ENCODE peak calls at places on chromosomes 4 and X, in four cellular contexts. M, N, Y and H are unnamed samples.
A peak's percentile ranks its signal among the peaks of the same experiment; 100 is the strongest.

GRCh38 chr4:113169368-113169767 is 119.9 kb downstream of the ANK2 start:
- DNase-seq in M (peak; percentile 16), N (peak; percentile 18), Y (no peak), H (no peak)

GRCh38 chr4:87632469-87632868 is 17.6 kb upstream of the DMP1 start:
- DNase-seq in M (peak; percentile 22), N (no peak), Y (no peak), H (no peak)

GRCh38 chr4:23881052-23881501 is 8.8 kb downstream of the PPARGC1A start:
- DNase-seq in M (no peak), N (peak; percentile 70), Y (no peak), H (no peak)

GRCh38 chrX:10233173-10233572 is 76.4 kb downstream of the CLCN4 start:
- DNase-seq in M (no peak), N (no peak), Y (no peak), H (no peak)

GRCh38 chr4:74267998-74268606 is 40.2 kb upstream of the EPGN start:
- DNase-seq in M (peak; percentile 85), N (no peak), Y (no peak), H (no peak)

GRCh38 chrX:97563531-97564133 is 679.9 kb downstream of the RPA4 start:
- DNase-seq in M (peak; percentile 56), N (no peak), Y (peak; percentile 28), H (no peak)

GRCh38 chr4:80112236-80112635 is 39.2 kb upstream of the ANTXR2 start:
- DNase-seq in M (no peak), N (peak; percentile 57), Y (no peak), H (no peak)

GRCh38 chr4:155878611-155879010 is 12.5 kb upstream of the ASIC5 start:
- DNase-seq in M (no peak), N (no peak), Y (no peak), H (no peak)

GRCh38 chrX:15605233-15605632 is 4.5 kb upstream of the ACE2 start:
- DNase-seq in M (no peak), N (no peak), Y (no peak), H (no peak)

GRCh38 chr4:56909083-56909981 is 1.6 kb downstream of the REST start:
- DNase-seq in M (peak; percentile 48), N (peak; percentile 32), Y (peak; percentile 45), H (peak; percentile 63)

GRCh38 chrX:79270401-79270800 is 96.7 kb downstream of the ITM2A start:
- DNase-seq in M (no peak), N (no peak), Y (peak; percentile 22), H (no peak)

GRCh38 chr4:8353912-8354453 is 84.4 kb downstream of the HTRA3 start:
- DNase-seq in M (peak; percentile 90), N (no peak), Y (no peak), H (no peak)

GRCh38 chr4:173264245-173264959 is 69.8 kb downstream of the HMGB2 start:
- DNase-seq in M (peak; percentile 77), N (no peak), Y (peak; percentile 48), H (no peak)

GRCh38 chr4:26152051-26152450 is 168.8 kb upstream of the RBPJ start:
- DNase-seq in M (no peak), N (no peak), Y (no peak), H (no peak)

GRCh38 chr4:125316781-125317525 is 2.2 kb downstream of the FAT4 start:
- DNase-seq in M (peak; percentile 18), N (peak; percentile 23), Y (peak; percentile 34), H (peak; percentile 76)

GRCh38 chr4:168654206-168655174 is 157.6 kb downstream of the PALLD start:
- DNase-seq in M (no peak), N (no peak), Y (no peak), H (no peak)

GRCh38 chrX:56233682-56234081 is 1.5 kb downstream of the KLF8 start:
- DNase-seq in M (peak; percentile 0), N (peak; percentile 63), Y (peak; percentile 66), H (peak; percentile 69)

GRCh38 chr4:1511441-1512041 is 105.3 kb upstream of the NKX1-1 start:
- DNase-seq in M (no peak), N (peak; percentile 20), Y (peak; percentile 59), H (peak; percentile 67)

GRCh38 chrX:31715675-31716074 is 643.8 kb upstream of the FTHL17 start:
- DNase-seq in M (no peak), N (no peak), Y (no peak), H (no peak)

GRCh38 chrX:79287724-79288123 is 79.4 kb downstream of the ITM2A start:
- DNase-seq in M (no peak), N (no peak), Y (no peak), H (no peak)

GRCh38 chr4:176838611-176839411 is 46.1 kb upstream of the VEGFC start:
- DNase-seq in M (peak; percentile 90), N (no peak), Y (no peak), H (no peak)

GRCh38 chrX:124217289-124218251 is 114.9 kb upstream of the TEX13D start:
- DNase-seq in M (peak; percentile 61), N (peak; percentile 10), Y (no peak), H (no peak)

GRCh38 chrX:110678591-110678990 is 117.0 kb downstream of the CHRDL1 start:
- DNase-seq in M (no peak), N (no peak), Y (no peak), H (no peak)

GRCh38 chrX:121876316-121876715 is 828.9 kb downstream of the GLUD2 start:
- DNase-seq in M (peak; percentile 67), N (no peak), Y (no peak), H (no peak)

GRCh38 chr4:19776021-19776459 is 475.7 kb upstream of the SLIT2 start:
- DNase-seq in M (peak; percentile 98), N (no peak), Y (no peak), H (no peak)

GRCh38 chr4:75110061-75110460 is 177.1 kb downstream of the PARM1 start:
- DNase-seq in M (no peak), N (no peak), Y (no peak), H (no peak)

GRCh38 chrX:38225093-38225492 is 4.4 kb upstream of the SRPX start:
- DNase-seq in M (no peak), N (no peak), Y (no peak), H (no peak)

GRCh38 chrX:12919051-12919450 is 12.6 kb downstream of the TLR8 start:
- DNase-seq in M (no peak), N (no peak), Y (no peak), H (no peak)

GRCh38 chr4:151356510-151356909 is 31.1 kb upstream of the SH3D19 start:
- DNase-seq in M (peak; percentile 12), N (no peak), Y (no peak), H (no peak)

GRCh38 chr4:41791557-41791956 is 43.0 kb upstream of the PHOX2B start:
- DNase-seq in M (no peak), N (no peak), Y (no peak), H (no peak)

GRCh38 chr4:183098080-183098722 is 856 bp upstream of the WWC2 start:
- DNase-seq in M (no peak), N (peak; percentile 17), Y (peak; percentile 45), H (peak; percentile 71)

GRCh38 chr4:40918330-40918729 is 168.6 kb downstream of the NSUN7 start:
- DNase-seq in M (peak; percentile 53), N (peak; percentile 90), Y (peak; percentile 82), H (peak; percentile 87)

GRCh38 chr4:38415682-38416081 is 248.3 kb upstream of the KLF3 start:
- DNase-seq in M (no peak), N (no peak), Y (no peak), H (no peak)

GRCh38 chrX:10190367-10190766 is 33.6 kb downstream of the CLCN4 start:
- DNase-seq in M (peak; percentile 60), N (no peak), Y (peak; percentile 60), H (no peak)

GRCh38 chr4:108885211-108885610 is 122.4 kb upstream of the ETNPPL start:
- DNase-seq in M (peak; percentile 86), N (no peak), Y (no peak), H (no peak)

GRCh38 chr4:7238300-7238960 is 46.1 kb downstream of the SORCS2 start:
- DNase-seq in M (no peak), N (no peak), Y (no peak), H (no peak)

GRCh38 chr4:188246488-188246887 is 107.2 kb downstream of the TRIML1 start:
- DNase-seq in M (no peak), N (no peak), Y (no peak), H (no peak)

GRCh38 chr4:176563591-176563990 is 229.1 kb downstream of the VEGFC start:
- DNase-seq in M (no peak), N (no peak), Y (no peak), H (no peak)

DNA sequence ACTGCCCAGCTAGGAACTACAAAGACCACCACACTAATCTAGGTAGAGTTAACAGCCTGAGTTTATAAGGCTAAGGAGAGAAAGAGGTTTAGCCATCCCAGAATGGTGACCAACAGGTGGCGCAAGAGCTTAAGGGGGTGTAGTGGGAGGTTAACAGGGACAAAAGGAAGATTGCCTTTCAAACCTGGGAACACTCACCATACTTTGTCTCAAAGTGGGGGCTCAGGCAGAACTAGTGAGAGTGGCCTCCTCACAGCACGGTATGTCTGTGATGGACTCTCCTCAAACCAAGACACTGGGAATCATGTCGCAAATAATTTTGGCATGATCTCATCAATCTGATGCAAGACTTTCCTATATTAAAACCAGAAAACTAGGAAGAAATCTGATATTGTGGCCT is 23.4 kb downstream of the CCNI start:
- DNase-seq in M (no peak), N (no peak), Y (peak; percentile 40), H (no peak)
- H3K36me3 ChIP-seq in M (peaks cover 58% of the 10 kb centered on the region), N (peaks cover 82% of the 10 kb centered on the region), Y (no peaks in the 10 kb centered on the region), H (peaks cover 84% of the 10 kb centered on the region)

GRCh38 chrX:135340827-135341226 is 31.5 kb downstream of the ETDC start:
- DNase-seq in M (peak; percentile 44), N (no peak), Y (no peak), H (no peak)
- H3K4me3 ChIP-seq in M (peak overlapping the region; percentile 28), N (peak overlapping the region; percentile 71), Y (no peak overlapping the region), H (no peak overlapping the region)

GRCh38 chrX:129782015-129782495 is 2.3 kb downstream of the SASH3 start:
- DNase-seq in M (no peak), N (no peak), Y (no peak), H (no peak)

GRCh38 chrX:129779747-129780146 is at the start of gene SASH3:
- DNase-seq in M (no peak), N (peak; percentile 35), Y (no peak), H (no peak)

GRCh38 chrX:129779086-129779672 is 570 bp upstream of the SASH3 start:
- DNase-seq in M (no peak), N (no peak), Y (no peak), H (no peak)

GRCh38 chrX:129781134-129782014 is 1.6 kb downstream of the SASH3 start:
- DNase-seq in M (no peak), N (peak; percentile 32), Y (no peak), H (no peak)

DNA sequence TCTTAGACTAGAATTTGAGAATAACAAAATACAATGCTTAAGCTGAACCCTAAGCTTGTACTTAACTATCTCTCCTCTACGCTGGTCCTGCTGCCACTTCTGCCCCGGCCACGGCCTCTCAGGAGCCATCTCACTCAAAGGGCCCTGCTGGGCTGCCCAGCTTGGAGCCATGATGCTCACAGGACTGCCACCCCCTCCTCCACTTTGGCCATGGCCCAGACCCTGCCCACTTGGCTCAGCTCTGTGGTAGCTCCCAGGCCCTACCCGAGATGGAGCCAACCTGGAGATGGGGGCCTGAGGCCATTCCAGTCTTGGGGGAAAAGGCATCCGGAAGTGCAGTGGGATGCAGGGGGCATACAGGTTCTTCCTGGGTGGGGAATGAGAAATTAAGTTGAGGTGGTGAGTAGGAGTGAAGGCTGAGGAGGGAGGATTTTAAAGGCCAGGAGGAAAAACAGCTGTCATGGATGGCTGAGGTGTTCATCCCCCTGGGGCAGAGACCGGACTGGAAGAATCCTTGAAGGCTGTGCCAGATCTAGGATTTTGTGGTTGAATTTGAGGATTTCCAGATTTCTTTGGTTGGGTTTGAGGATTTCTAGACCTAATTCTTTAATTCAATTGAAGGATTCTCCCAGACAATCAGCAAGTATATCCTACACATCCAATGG is 824 bp downstream of the SASH3 start:
- DNase-seq in M (no peak), N (no peak), Y (no peak), H (no peak)
- H3K4me1 ChIP-seq in M (no peaks in the 10 kb centered on the region), N (no peaks in the 10 kb centered on the region), Y (no peaks in the 10 kb centered on the region), H (no peaks in the 10 kb centered on the region)

GRCh38 chr4:3223346-3223745 is 25.6 kb upstream of the MSANTD1 start:
- DNase-seq in M (no peak), N (no peak), Y (no peak), H (no peak)
- H3K36me3 ChIP-seq in M (peaks cover 23% of the 10 kb centered on the region), N (peaks cover 48% of the 10 kb centered on the region), Y (no peaks in the 10 kb centered on the region), H (peaks cover 67% of the 10 kb centered on the region)